ENCODE peak calls at places on chromosomes 3 and 15, in eight cellular contexts. One of them, this sample, is unnamed.

GRCh38 chr15:99250001-99250400 is 620 bp upstream of the TTC23 start:
- DNase-seq in epithelial cell of proximal tubule: no peak
- DNase-seq in T-helper 1 cell: no peak
- DNase-seq in CD8-positive, alpha-beta T cell: no peak
- DNase-seq in astrocyte: no peak
- DNase-seq in effector memory CD8-positive, alpha-beta T cell: no peak
- DNase-seq in GM03348: no peak
- DNase-seq in stimulated activated CD4-positive, alpha-beta T cell treated with anti-CD3 and anti-CD28 coated beads, Interleukin-2, amount 100 ng/mL, for 24 hours: no peak
- DNase-seq in this sample: no peak

GRCh38 chr3:46552538-46552937 is 13.6 kb downstream of the LRRC2 start:
- DNase-seq in T-helper 1 cell: no peak
- DNase-seq in effector memory CD8-positive, alpha-beta T cell: no peak
- DNase-seq in epithelial cell of proximal tubule: no peak
- DNase-seq in CD8-positive, alpha-beta T cell: no peak
- DNase-seq in GM03348: no peak
- DNase-seq in stimulated activated CD4-positive, alpha-beta T cell treated with anti-CD3 and anti-CD28 coated beads, Interleukin-2, amount 100 ng/mL, for 24 hours: no peak
- DNase-seq in astrocyte: no peak
- DNase-seq in this sample: no peak

GRCh38 chr3:45736707-45737106 is 47.5 kb downstream of the SACM1L start:
- DNase-seq in GM03348: no peak
- DNase-seq in CD8-positive, alpha-beta T cell: no peak
- DNase-seq in T-helper 1 cell: no peak
- DNase-seq in astrocyte: no peak
- DNase-seq in effector memory CD8-positive, alpha-beta T cell: no peak
- DNase-seq in stimulated activated CD4-positive, alpha-beta T cell treated with anti-CD3 and anti-CD28 coated beads, Interleukin-2, amount 100 ng/mL, for 24 hours: no peak
- DNase-seq in epithelial cell of proximal tubule: no peak
- DNase-seq in this sample: no peak

GRCh38 chr15:60591491-60592385 is 112.8 kb upstream of the ICE2 start:
- DNase-seq in GM03348: peak
- DNase-seq in T-helper 1 cell: peak
- DNase-seq in epithelial cell of proximal tubule: no peak
- DNase-seq in astrocyte: no peak
- DNase-seq in CD8-positive, alpha-beta T cell: no peak
- DNase-seq in effector memory CD8-positive, alpha-beta T cell: no peak
- DNase-seq in stimulated activated CD4-positive, alpha-beta T cell treated with anti-CD3 and anti-CD28 coated beads, Interleukin-2, amount 100 ng/mL, for 24 hours: peak
- DNase-seq in this sample: no peak

GRCh38 chr15:68592054-68592453 is 13.3 kb downstream of the CORO2B start:
- DNase-seq in astrocyte: peak
- DNase-seq in T-helper 1 cell: no peak
- DNase-seq in CD8-positive, alpha-beta T cell: no peak
- DNase-seq in epithelial cell of proximal tubule: no peak
- DNase-seq in GM03348: no peak
- DNase-seq in effector memory CD8-positive, alpha-beta T cell: no peak
- DNase-seq in stimulated activated CD4-positive, alpha-beta T cell treated with anti-CD3 and anti-CD28 coated beads, Interleukin-2, amount 100 ng/mL, for 24 hours: no peak
- DNase-seq in this sample: no peak

GRCh38 chr15:51223771-51224229 is 114.6 kb downstream of the CYP19A1 start:
- DNase-seq in effector memory CD8-positive, alpha-beta T cell: no peak
- DNase-seq in CD8-positive, alpha-beta T cell: no peak
- DNase-seq in stimulated activated CD4-positive, alpha-beta T cell treated with anti-CD3 and anti-CD28 coated beads, Interleukin-2, amount 100 ng/mL, for 24 hours: no peak
- DNase-seq in epithelial cell of proximal tubule: no peak
- DNase-seq in astrocyte: peak
- DNase-seq in T-helper 1 cell: no peak
- DNase-seq in GM03348: peak
- DNase-seq in this sample: no peak

GRCh38 chr3:189404797-189405484 is 226.2 kb upstream of the TP63 start:
- DNase-seq in T-helper 1 cell: no peak
- DNase-seq in stimulated activated CD4-positive, alpha-beta T cell treated with anti-CD3 and anti-CD28 coated beads, Interleukin-2, amount 100 ng/mL, for 24 hours: no peak
- DNase-seq in astrocyte: no peak
- DNase-seq in GM03348: no peak
- DNase-seq in CD8-positive, alpha-beta T cell: no peak
- DNase-seq in epithelial cell of proximal tubule: no peak
- DNase-seq in effector memory CD8-positive, alpha-beta T cell: no peak
- DNase-seq in this sample: no peak

GRCh38 chr15:33292718-33293307 is 18.0 kb upstream of the RYR3 start:
- DNase-seq in stimulated activated CD4-positive, alpha-beta T cell treated with anti-CD3 and anti-CD28 coated beads, Interleukin-2, amount 100 ng/mL, for 24 hours: peak
- DNase-seq in epithelial cell of proximal tubule: no peak
- DNase-seq in CD8-positive, alpha-beta T cell: peak
- DNase-seq in T-helper 1 cell: no peak
- DNase-seq in GM03348: peak
- DNase-seq in astrocyte: peak
- DNase-seq in effector memory CD8-positive, alpha-beta T cell: no peak
- DNase-seq in this sample: peak

GRCh38 chr3:125156491-125156890 is 56.1 kb downstream of the SLC12A8 start:
- DNase-seq in stimulated activated CD4-positive, alpha-beta T cell treated with anti-CD3 and anti-CD28 coated beads, Interleukin-2, amount 100 ng/mL, for 24 hours: no peak
- DNase-seq in effector memory CD8-positive, alpha-beta T cell: no peak
- DNase-seq in epithelial cell of proximal tubule: no peak
- DNase-seq in CD8-positive, alpha-beta T cell: no peak
- DNase-seq in GM03348: no peak
- DNase-seq in T-helper 1 cell: no peak
- DNase-seq in astrocyte: no peak
- DNase-seq in this sample: no peak

GRCh38 chr3:88235102-88235501 is 85.3 kb downstream of the C3orf38 start:
- DNase-seq in T-helper 1 cell: no peak
- DNase-seq in GM03348: no peak
- DNase-seq in astrocyte: peak
- DNase-seq in CD8-positive, alpha-beta T cell: no peak
- DNase-seq in epithelial cell of proximal tubule: no peak
- DNase-seq in effector memory CD8-positive, alpha-beta T cell: no peak
- DNase-seq in stimulated activated CD4-positive, alpha-beta T cell treated with anti-CD3 and anti-CD28 coated beads, Interleukin-2, amount 100 ng/mL, for 24 hours: no peak
- DNase-seq in this sample: no peak

GRCh38 chr3:186320862-186321568 is 41.0 kb downstream of the DGKG start:
- DNase-seq in T-helper 1 cell: no peak
- DNase-seq in astrocyte: peak
- DNase-seq in effector memory CD8-positive, alpha-beta T cell: no peak
- DNase-seq in CD8-positive, alpha-beta T cell: no peak
- DNase-seq in stimulated activated CD4-positive, alpha-beta T cell treated with anti-CD3 and anti-CD28 coated beads, Interleukin-2, amount 100 ng/mL, for 24 hours: no peak
- DNase-seq in epithelial cell of proximal tubule: no peak
- DNase-seq in GM03348: no peak
- DNase-seq in this sample: no peak

GRCh38 chr3:45881031-45882022 is 5.0 kb upstream of the CCR9 start:
- DNase-seq in T-helper 1 cell: no peak
- DNase-seq in GM03348: no peak
- DNase-seq in epithelial cell of proximal tubule: no peak
- DNase-seq in effector memory CD8-positive, alpha-beta T cell: peak
- DNase-seq in astrocyte: peak
- DNase-seq in stimulated activated CD4-positive, alpha-beta T cell treated with anti-CD3 and anti-CD28 coated beads, Interleukin-2, amount 100 ng/mL, for 24 hours: peak
- DNase-seq in CD8-positive, alpha-beta T cell: peak
- DNase-seq in this sample: peak

GRCh38 chr3:172332256-172333041 is 115.8 kb downstream of the GHSR start:
- DNase-seq in epithelial cell of proximal tubule: no peak
- DNase-seq in CD8-positive, alpha-beta T cell: peak
- DNase-seq in T-helper 1 cell: no peak
- DNase-seq in astrocyte: peak
- DNase-seq in effector memory CD8-positive, alpha-beta T cell: peak
- DNase-seq in GM03348: peak
- DNase-seq in stimulated activated CD4-positive, alpha-beta T cell treated with anti-CD3 and anti-CD28 coated beads, Interleukin-2, amount 100 ng/mL, for 24 hours: peak
- DNase-seq in this sample: no peak